ENCODE peak calls at places on chromosomes 12 and 14, in six cellular contexts. One of them, this sample, is unnamed.

GRCh38 chr12:120367252-120367923 is 1.6 kb downstream of the MSI1 start:
- DNase-seq in NCI-H2081: no peak
- DNase-seq in CD4-positive, alpha-beta T cell: no peak
- DNase-seq in HepG2: no peak
- DNase-seq in H54: no peak
- DNase-seq in amniotic stem cell: no peak
- DNase-seq in this sample: no peak

GRCh38 chr12:125169870-125170269 is 104.6 kb downstream of the AACS start:
- DNase-seq in NCI-H2081: no peak
- DNase-seq in CD4-positive, alpha-beta T cell: no peak
- DNase-seq in HepG2: no peak
- DNase-seq in H54: no peak
- DNase-seq in amniotic stem cell: no peak
- DNase-seq in this sample: no peak

GRCh38 chr14:37060496-37061260 is 111.7 kb downstream of the SLC25A21 start:
- DNase-seq in NCI-H2081: no peak
- DNase-seq in CD4-positive, alpha-beta T cell: no peak
- DNase-seq in HepG2: no peak
- DNase-seq in H54: no peak
- DNase-seq in amniotic stem cell: no peak
- DNase-seq in this sample: no peak

GRCh38 chr12:47763481-47764344 is 5.0 kb upstream of the RAPGEF3 start:
- DNase-seq in NCI-H2081: no peak
- DNase-seq in CD4-positive, alpha-beta T cell: no peak
- DNase-seq in HepG2: no peak
- DNase-seq in H54: no peak
- DNase-seq in amniotic stem cell: no peak
- DNase-seq in this sample: no peak

GRCh38 chr12:16880864-16881285 is 274.9 kb upstream of the LMO3 start:
- DNase-seq in NCI-H2081: peak
- DNase-seq in CD4-positive, alpha-beta T cell: no peak
- DNase-seq in HepG2: no peak
- DNase-seq in H54: no peak
- DNase-seq in amniotic stem cell: no peak
- DNase-seq in this sample: no peak

GRCh38 chr12:32739279-32739678 is 16.4 kb downstream of the YARS2 start:
- DNase-seq in NCI-H2081: no peak
- DNase-seq in CD4-positive, alpha-beta T cell: no peak
- DNase-seq in HepG2: no peak
- DNase-seq in H54: no peak
- DNase-seq in amniotic stem cell: no peak
- DNase-seq in this sample: no peak

GRCh38 chr12:9866786-9867379 is 2.3 kb downstream of the CLEC2B start:
- DNase-seq in NCI-H2081: no peak
- DNase-seq in CD4-positive, alpha-beta T cell: no peak
- DNase-seq in HepG2: no peak
- DNase-seq in H54: no peak
- DNase-seq in amniotic stem cell: no peak
- DNase-seq in this sample: no peak

GRCh38 chr12:85182699-85183098 is 97.3 kb upstream of the ALX1 start:
- DNase-seq in NCI-H2081: no peak
- DNase-seq in CD4-positive, alpha-beta T cell: no peak
- DNase-seq in HepG2: no peak
- DNase-seq in H54: no peak
- DNase-seq in amniotic stem cell: peak
- DNase-seq in this sample: no peak

GRCh38 chr12:65615091-65615490 is 209.2 kb upstream of the HMGA2 start:
- DNase-seq in NCI-H2081: no peak
- DNase-seq in CD4-positive, alpha-beta T cell: no peak
- DNase-seq in HepG2: no peak
- DNase-seq in H54: no peak
- DNase-seq in amniotic stem cell: peak
- DNase-seq in this sample: no peak